ENCODE peak calls at places on chromosomes 2 and 18, in five cellular contexts. I is activated T-helper 1 cell treated with Interleukin-2 at 50 U/mL for 16 hours, C is choroid plexus epithelial cell, P is HTR-8/SVneo, B is NCI-H1105 treated with DMSO at 0.1 percent for 48 hours. W is an unnamed sample.

GRCh38 chr2:152627010-152627957 is 90.0 kb downstream of the PRPF40A start:
- DNase-seq in B (peak; percentile 21), P (peak; percentile 25), C (peak; percentile 75), I (no peak), W (no peak)

GRCh38 chr2:133146893-133147292 is 421.4 kb downstream of the NCKAP5 start:
- DNase-seq in C (peak; percentile 6), P (no peak), B (peak; percentile 3), I (no peak), W (no peak)

GRCh38 chr18:27075828-27076227 is 109.3 kb downstream of the CHST9 start:
- DNase-seq in C (no peak), B (peak; percentile 83), P (no peak), I (no peak), W (no peak)

GRCh38 chr2:46562451-46562841 is 83.1 kb downstream of the TMEM247 start:
- DNase-seq in P (no peak), I (no peak), C (no peak), B (no peak), W (no peak)

GRCh38 chr2:173353556-173353955 is 1.1 kb upstream of the CDCA7 start:
- DNase-seq in I (no peak), P (no peak), C (no peak), B (no peak), W (no peak)

GRCh38 chr2:133568172-133568571 is at the start of gene NCKAP5:
- DNase-seq in B (no peak), I (no peak), C (peak; percentile 77), P (no peak), W (peak; percentile 44)

GRCh38 chr2:236562434-236562833 is 7.2 kb upstream of the ACKR3 start:
- DNase-seq in C (peak; percentile 47), P (no peak), B (no peak), I (no peak), W (no peak)

GRCh38 chr2:118845843-118846666 is 1.4 kb downstream of the EN1 start:
- DNase-seq in I (no peak), P (no peak), B (peak; percentile 26), C (no peak), W (no peak)

GRCh38 chr2:119184512-119184911 is 26.0 kb upstream of the C1QL2 start:
- DNase-seq in B (no peak), P (no peak), I (no peak), C (no peak), W (no peak)

GRCh38 chr18:12766986-12767433 is 64.2 kb downstream of the PSMG2 start:
- DNase-seq in C (no peak), P (no peak), I (no peak), B (no peak), W (no peak)

GRCh38 chr2:207317358-207317984 is 151.7 kb upstream of the KLF7 start:
- DNase-seq in P (no peak), C (peak; percentile 77), B (no peak), I (no peak), W (no peak)

GRCh38 chr18:23207191-23207955 is 72.1 kb downstream of the CABLES1 start:
- DNase-seq in C (peak; percentile 23), P (no peak), I (no peak), B (no peak), W (no peak)

GRCh38 chr18:50982802-50983179 is 15.0 kb downstream of the ELAC1 start:
- DNase-seq in B (no peak), I (no peak), C (peak; percentile 36), P (no peak), W (peak; percentile 16)

GRCh38 chr2:203567786-203568185 is 32.7 kb upstream of the RAPH1 start:
- DNase-seq in C (peak; percentile 30), B (no peak), I (no peak), P (no peak), W (no peak)

GRCh38 chr2:239891692-239892091 is 133.4 kb downstream of the NDUFA10 start:
- DNase-seq in C (no peak), I (no peak), P (no peak), B (no peak), W (no peak)

GRCh38 chr2:203681978-203682377 is 24.5 kb upstream of the CD28 start:
- DNase-seq in B (no peak), P (no peak), C (no peak), I (no peak), W (no peak)

GRCh38 chr2:241620419-241620769 is 16.6 kb downstream of the THAP4 start:
- DNase-seq in B (no peak), I (no peak), C (peak; percentile 40), P (no peak), W (no peak)

GRCh38 chr2:28435796-28436425 is 43.3 kb downstream of the FOSL2 start:
- DNase-seq in B (no peak), I (no peak), P (no peak), C (no peak), W (no peak)

GRCh38 chr2:177572236-177572671 is 179.7 kb downstream of the AGPS start:
- DNase-seq in P (no peak), C (no peak), B (peak; percentile 60), I (no peak), W (no peak)

GRCh38 chr2:205012961-205013360 is 467.7 kb downstream of the PARD3B start:
- DNase-seq in C (no peak), I (no peak), P (no peak), B (no peak), W (no peak)

GRCh38 chr2:3021720-3022119 is 355.9 kb downstream of the EIPR1 start:
- DNase-seq in C (no peak), B (no peak), P (no peak), I (no peak), W (no peak)

GRCh38 chr2:181066333-181066732 is 85.9 kb downstream of the UBE2E3 start:
- DNase-seq in C (peak; percentile 52), I (no peak), P (no peak), B (no peak), W (no peak)

GRCh38 chr2:236047886-236048540 is 120.2 kb downstream of the GBX2 start:
- DNase-seq in B (no peak), C (no peak), P (no peak), I (no peak), W (no peak)

GRCh38 chr2:15407666-15408065 is 153.5 kb downstream of the NBAS start:
- DNase-seq in P (no peak), B (no peak), I (no peak), C (no peak), W (no peak)

GRCh38 chr2:71143782-71144181 is 13.3 kb downstream of the MPHOSPH10 start:
- DNase-seq in I (no peak), P (no peak), B (no peak), C (no peak), W (no peak)

GRCh38 chr2:53445376-53446072 is 322.1 kb upstream of the CHAC2 start:
- DNase-seq in I (no peak), C (peak; percentile 34), P (peak; percentile 17), B (no peak), W (no peak)

GRCh38 chr2:44935854-44936185 is 5.7 kb upstream of the SIX3 start:
- DNase-seq in B (no peak), P (no peak), I (no peak), C (no peak), W (no peak)

GRCh38 chr2:218746960-218747359 is 35.0 kb upstream of the CYP27A1 start:
- DNase-seq in I (no peak), B (no peak), P (no peak), C (no peak), W (no peak)

GRCh38 chr2:226760412-226761194 is 39.0 kb downstream of the IRS1 start:
- DNase-seq in P (peak; percentile 79), I (no peak), B (no peak), C (peak; percentile 79), W (no peak)

GRCh38 chr18:24373331-24373730 is 24.3 kb downstream of the OSBPL1A start:
- DNase-seq in B (no peak), P (no peak), C (peak; percentile 61), I (no peak), W (no peak)

GRCh38 chr2:102620367-102620766 is 1.0 kb downstream of the SLC9A2 start:
- DNase-seq in I (no peak), C (no peak), B (peak; percentile 67), P (no peak), W (peak; percentile 24)

GRCh38 chr18:22214731-22215528 is 45.5 kb downstream of the GATA6 start:
- DNase-seq in C (peak; percentile 80), I (no peak), P (peak; percentile 20), B (no peak), W (no peak)

GRCh38 chr2:239425496-239426098 is 24.8 kb upstream of the HDAC4 start:
- DNase-seq in P (no peak), B (no peak), C (no peak), I (no peak), W (no peak)

GRCh38 chr2:38835015-38835601 is 40.6 kb downstream of the DHX57 start:
- DNase-seq in C (peak; percentile 54), P (peak; percentile 14), B (no peak), I (no peak), W (no peak)

GRCh38 chr2:10194021-10194820 is 71.7 kb downstream of the RRM2 start:
- DNase-seq in B (no peak), I (no peak), C (no peak), P (no peak), W (no peak)

GRCh38 chr2:159713691-159714585 is 1.6 kb downstream of the MARCHF7 start:
- DNase-seq in P (no peak), I (no peak), B (peak; percentile 35), C (peak; percentile 66), W (no peak)

GRCh38 chr2:158999458-158999857 is 31.0 kb downstream of the TANC1 start:
- DNase-seq in P (no peak), B (no peak), I (no peak), C (peak; percentile 63), W (no peak)

GRCh38 chr2:74199275-74199701 is 873 bp downstream of the MTHFD2 start:
- DNase-seq in C (no peak), B (no peak), I (no peak), P (peak; percentile 84), W (no peak)

W was measured in prostate gland.